ENCODE peak calls at places on chromosome 17, in eight cellular contexts. One of them, this sample, is unnamed.

GRCh38 chr17:28612531-28612930 is 1.5 kb downstream of the RSKR start:
- DNase-seq in AG04449: no peak
- DNase-seq in MM.1S: no peak
- DNase-seq in A673: no peak
- DNase-seq in fibroblast of the aortic adventitia: no peak
- DNase-seq in fibroblast of lung: no peak
- DNase-seq in DND-41: no peak
- DNase-seq in epithelial cell of esophagus: no peak
- DNase-seq in this sample: no peak

GRCh38 chr17:38748329-38749221 is at the start of gene PCGF2:
- DNase-seq in AG04449: peak
- DNase-seq in A673: peak
- DNase-seq in fibroblast of the aortic adventitia: peak
- DNase-seq in epithelial cell of esophagus: peak
- DNase-seq in fibroblast of lung: peak
- DNase-seq in MM.1S: no peak
- DNase-seq in DND-41: peak
- DNase-seq in this sample: peak

GRCh38 chr17:27379863-27380533 is 76.2 kb upstream of the KSR1 start:
- DNase-seq in AG04449: no peak
- DNase-seq in MM.1S: no peak
- DNase-seq in A673: no peak
- DNase-seq in fibroblast of the aortic adventitia: peak
- DNase-seq in epithelial cell of esophagus: peak
- DNase-seq in DND-41: no peak
- DNase-seq in fibroblast of lung: peak
- DNase-seq in this sample: no peak

GRCh38 chr17:11628831-11629230 is 30.6 kb downstream of the DNAH9 start:
- DNase-seq in A673: no peak
- DNase-seq in AG04449: no peak
- DNase-seq in DND-41: no peak
- DNase-seq in fibroblast of the aortic adventitia: no peak
- DNase-seq in MM.1S: no peak
- DNase-seq in fibroblast of lung: no peak
- DNase-seq in epithelial cell of esophagus: no peak
- DNase-seq in this sample: no peak

GRCh38 chr17:7767425-7768021 is 50.0 kb downstream of the DNAH2 start:
- DNase-seq in MM.1S: no peak
- DNase-seq in fibroblast of lung: peak
- DNase-seq in AG04449: no peak
- DNase-seq in A673: peak
- DNase-seq in fibroblast of the aortic adventitia: peak
- DNase-seq in epithelial cell of esophagus: peak
- DNase-seq in DND-41: no peak
- DNase-seq in this sample: no peak

GRCh38 chr17:64036198-64036922 is 15.9 kb upstream of the ICAM2 start:
- DNase-seq in fibroblast of lung: no peak
- DNase-seq in DND-41: no peak
- DNase-seq in AG04449: no peak
- DNase-seq in MM.1S: no peak
- DNase-seq in A673: no peak
- DNase-seq in fibroblast of the aortic adventitia: no peak
- DNase-seq in epithelial cell of esophagus: no peak
- DNase-seq in this sample: no peak

GRCh38 chr17:27582696-27583095 is 48.3 kb upstream of the LGALS9 start:
- DNase-seq in epithelial cell of esophagus: no peak
- DNase-seq in AG04449: no peak
- DNase-seq in fibroblast of the aortic adventitia: no peak
- DNase-seq in MM.1S: no peak
- DNase-seq in DND-41: no peak
- DNase-seq in fibroblast of lung: no peak
- DNase-seq in A673: no peak
- DNase-seq in this sample: no peak

GRCh38 chr17:7258731-7259554 is 3.3 kb downstream of the CLDN7 start:
- DNase-seq in fibroblast of lung: peak
- DNase-seq in epithelial cell of esophagus: peak
- DNase-seq in DND-41: no peak
- DNase-seq in A673: peak
- DNase-seq in MM.1S: no peak
- DNase-seq in AG04449: no peak
- DNase-seq in fibroblast of the aortic adventitia: peak
- DNase-seq in this sample: no peak

GRCh38 chr17:6145946-6146345 is 75.8 kb downstream of the WSCD1 start:
- DNase-seq in A673: no peak
- DNase-seq in DND-41: no peak
- DNase-seq in epithelial cell of esophagus: no peak
- DNase-seq in fibroblast of lung: no peak
- DNase-seq in MM.1S: no peak
- DNase-seq in fibroblast of the aortic adventitia: no peak
- DNase-seq in AG04449: no peak
- DNase-seq in this sample: no peak

GRCh38 chr17:7703584-7704574 is 1.1 kb upstream of the EFNB3 start:
- DNase-seq in MM.1S: no peak
- DNase-seq in fibroblast of lung: peak
- DNase-seq in epithelial cell of esophagus: peak
- DNase-seq in AG04449: no peak
- DNase-seq in A673: peak
- DNase-seq in fibroblast of the aortic adventitia: peak
- DNase-seq in DND-41: no peak
- DNase-seq in this sample: peak

GRCh38 chr17:15261818-15262290 is 3.3 kb downstream of the PMP22 start:
- DNase-seq in AG04449: no peak
- DNase-seq in epithelial cell of esophagus: no peak
- DNase-seq in A673: peak
- DNase-seq in fibroblast of the aortic adventitia: peak
- DNase-seq in fibroblast of lung: peak
- DNase-seq in MM.1S: no peak
- DNase-seq in DND-41: no peak
- DNase-seq in this sample: no peak

GRCh38 chr17:44757045-44757917 is 1.5 kb upstream of the ADAM11 start:
- DNase-seq in MM.1S: no peak
- DNase-seq in A673: no peak
- DNase-seq in fibroblast of lung: no peak
- DNase-seq in fibroblast of the aortic adventitia: no peak
- DNase-seq in epithelial cell of esophagus: no peak
- DNase-seq in AG04449: no peak
- DNase-seq in DND-41: no peak
- DNase-seq in this sample: no peak

GRCh38 chr17:50175035-50175788 is 9.4 kb downstream of the SGCA start:
- DNase-seq in A673: no peak
- DNase-seq in MM.1S: no peak
- DNase-seq in fibroblast of the aortic adventitia: peak
- DNase-seq in fibroblast of lung: no peak
- DNase-seq in DND-41: no peak
- DNase-seq in AG04449: no peak
- DNase-seq in epithelial cell of esophagus: no peak
- DNase-seq in this sample: no peak

GRCh38 chr17:36468903-36469635 is 17.4 kb upstream of the ZNHIT3 start:
- DNase-seq in fibroblast of the aortic adventitia: no peak
- DNase-seq in DND-41: no peak
- DNase-seq in A673: no peak
- DNase-seq in MM.1S: no peak
- DNase-seq in epithelial cell of esophagus: no peak
- DNase-seq in AG04449: no peak
- DNase-seq in fibroblast of lung: no peak
- DNase-seq in this sample: no peak

GRCh38 chr17:17724991-17725852 is 44.0 kb downstream of the RAI1 start:
- DNase-seq in A673: peak
- DNase-seq in AG04449: no peak
- DNase-seq in fibroblast of lung: no peak
- DNase-seq in fibroblast of the aortic adventitia: no peak
- DNase-seq in MM.1S: no peak
- DNase-seq in DND-41: no peak
- DNase-seq in epithelial cell of esophagus: no peak
- DNase-seq in this sample: no peak

GRCh38 chr17:59361916-59362810 is 30.7 kb downstream of the YPEL2 start:
- DNase-seq in epithelial cell of esophagus: peak
- DNase-seq in fibroblast of the aortic adventitia: peak
- DNase-seq in MM.1S: peak
- DNase-seq in fibroblast of lung: peak
- DNase-seq in DND-41: no peak
- DNase-seq in A673: peak
- DNase-seq in AG04449: peak
- DNase-seq in this sample: peak

GRCh38 chr17:76307966-76308338 is at the start of gene QRICH2:
- DNase-seq in DND-41: no peak
- DNase-seq in MM.1S: no peak
- DNase-seq in fibroblast of lung: no peak
- DNase-seq in A673: no peak
- DNase-seq in epithelial cell of esophagus: no peak
- DNase-seq in fibroblast of the aortic adventitia: no peak
- DNase-seq in AG04449: no peak
- DNase-seq in this sample: no peak
- H3K4me3 ChIP-seq in DND-41: no peak
- H3K4me3 ChIP-seq in MM.1S: no peak
- H3K4me3 ChIP-seq in fibroblast of lung: no peak
- H3K4me3 ChIP-seq in A673: no peak
- H3K4me3 ChIP-seq in epithelial cell of esophagus: no peak
- H3K4me3 ChIP-seq in fibroblast of the aortic adventitia: no peak
- H3K4me3 ChIP-seq in AG04449: no peak
- H3K4me3 ChIP-seq in this sample: no peak

GRCh38 chr17:75287221-75287620 is 2.0 kb downstream of the SLC25A19 start:
- DNase-seq in epithelial cell of esophagus: no peak
- DNase-seq in fibroblast of lung: no peak
- DNase-seq in MM.1S: no peak
- DNase-seq in AG04449: no peak
- DNase-seq in DND-41: no peak
- DNase-seq in fibroblast of the aortic adventitia: no peak
- DNase-seq in A673: no peak
- DNase-seq in this sample: no peak

GRCh38 chr17:75288359-75288758 is 874 bp downstream of the SLC25A19 start:
- DNase-seq in MM.1S: no peak
- DNase-seq in epithelial cell of esophagus: no peak
- DNase-seq in A673: no peak
- DNase-seq in AG04449: no peak
- DNase-seq in fibroblast of lung: no peak
- DNase-seq in DND-41: no peak
- DNase-seq in fibroblast of the aortic adventitia: no peak
- DNase-seq in this sample: no peak

GRCh38 chr17:75289122-75289831 is at the start of gene SLC25A19:
- DNase-seq in DND-41: peak
- DNase-seq in AG04449: peak
- DNase-seq in fibroblast of the aortic adventitia: peak
- DNase-seq in fibroblast of lung: peak
- DNase-seq in A673: peak
- DNase-seq in MM.1S: peak
- DNase-seq in epithelial cell of esophagus: peak
- DNase-seq in this sample: peak

GRCh38 chr17:75288784-75289121 is 480 bp downstream of the SLC25A19 start:
- DNase-seq in AG04449: no peak
- DNase-seq in A673: peak
- DNase-seq in MM.1S: peak
- DNase-seq in DND-41: peak
- DNase-seq in fibroblast of lung: no peak
- DNase-seq in epithelial cell of esophagus: peak
- DNase-seq in fibroblast of the aortic adventitia: no peak
- DNase-seq in this sample: peak

DNA sequence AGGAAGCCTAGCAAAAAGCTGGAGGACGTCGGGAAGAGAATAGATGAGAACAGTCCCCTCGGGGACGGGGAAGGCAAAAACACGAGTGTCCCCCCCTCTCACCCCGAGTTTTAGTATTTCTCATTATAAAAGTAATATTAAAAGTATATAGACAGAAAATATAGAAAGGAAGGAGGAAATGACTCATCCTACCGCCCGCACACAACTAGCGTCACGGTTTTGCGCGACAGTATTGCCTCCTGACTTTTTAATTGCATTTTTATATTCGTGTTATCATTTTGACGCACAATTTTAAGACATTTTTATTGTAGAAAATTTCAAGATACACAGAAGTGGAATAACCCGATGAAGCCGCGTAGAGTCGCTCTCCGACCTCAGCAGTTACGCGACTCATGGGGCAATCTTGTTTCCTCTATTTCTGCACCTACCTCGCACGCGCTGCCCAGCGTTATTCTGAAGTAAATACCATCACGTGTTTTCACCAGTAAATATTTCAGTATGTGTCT is 652 bp upstream of the SLC25A19 start:
- DNase-seq in epithelial cell of esophagus: peak
- DNase-seq in MM.1S: peak
- DNase-seq in fibroblast of lung: peak
- DNase-seq in fibroblast of the aortic adventitia: peak
- DNase-seq in A673: peak
- DNase-seq in DND-41: peak
- DNase-seq in AG04449: no peak
- DNase-seq in this sample: peak
- H3K4me3 ChIP-seq in epithelial cell of esophagus: peak
- H3K4me3 ChIP-seq in MM.1S: peak
- H3K4me3 ChIP-seq in fibroblast of lung: peak
- H3K4me3 ChIP-seq in fibroblast of the aortic adventitia: peak
- H3K4me3 ChIP-seq in A673: peak
- H3K4me3 ChIP-seq in DND-41: peak
- H3K4me3 ChIP-seq in AG04449: peak
- H3K4me3 ChIP-seq in this sample: peak

GRCh38 chr17:48812001-48812400 is 5.0 kb downstream of the TTLL6 start:
- DNase-seq in AG04449: no peak
- DNase-seq in fibroblast of lung: no peak
- DNase-seq in DND-41: no peak
- DNase-seq in MM.1S: no peak
- DNase-seq in fibroblast of the aortic adventitia: no peak
- DNase-seq in epithelial cell of esophagus: peak
- DNase-seq in A673: no peak
- DNase-seq in this sample: no peak

GRCh38 chr17:48814504-48814903 is 2.5 kb downstream of the TTLL6 start:
- DNase-seq in fibroblast of the aortic adventitia: peak
- DNase-seq in DND-41: peak
- DNase-seq in fibroblast of lung: peak
- DNase-seq in epithelial cell of esophagus: peak
- DNase-seq in A673: peak
- DNase-seq in MM.1S: peak
- DNase-seq in AG04449: no peak
- DNase-seq in this sample: peak

GRCh38 chr17:48804936-48805411 is 12.1 kb downstream of the TTLL6 start:
- DNase-seq in MM.1S: peak
- DNase-seq in epithelial cell of esophagus: peak
- DNase-seq in AG04449: no peak
- DNase-seq in fibroblast of the aortic adventitia: peak
- DNase-seq in A673: peak
- DNase-seq in DND-41: peak
- DNase-seq in fibroblast of lung: peak
- DNase-seq in this sample: peak

DNA sequence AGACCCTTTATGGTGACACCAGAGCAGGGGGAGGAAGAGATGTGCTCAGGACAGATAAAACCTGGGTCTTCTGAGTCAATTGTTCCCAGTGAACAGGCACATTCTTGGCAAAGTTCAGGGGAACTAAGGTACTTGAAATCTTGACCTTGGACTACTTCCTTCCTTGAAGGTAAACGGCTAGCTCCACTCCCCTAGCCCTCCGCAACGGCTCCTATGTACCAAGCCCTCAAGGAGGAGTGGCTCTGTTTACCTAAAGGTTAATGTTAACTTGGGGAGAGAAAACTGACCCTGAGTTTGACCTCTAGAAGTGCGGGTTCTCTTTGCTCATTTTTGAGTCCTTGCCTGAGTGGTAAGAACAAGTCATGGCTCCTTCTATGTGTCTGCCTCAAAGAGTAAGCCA is 7.8 kb downstream of the TTLL6 start:
- DNase-seq in DND-41: no peak
- DNase-seq in fibroblast of the aortic adventitia: no peak
- DNase-seq in AG04449: no peak
- DNase-seq in epithelial cell of esophagus: no peak
- DNase-seq in fibroblast of lung: no peak
- DNase-seq in A673: no peak
- DNase-seq in MM.1S: no peak
- DNase-seq in this sample: no peak
- H3K4me3 ChIP-seq in DND-41: no peak
- H3K4me3 ChIP-seq in fibroblast of the aortic adventitia: no peak
- H3K4me3 ChIP-seq in AG04449: no peak
- H3K4me3 ChIP-seq in epithelial cell of esophagus: no peak
- H3K4me3 ChIP-seq in fibroblast of lung: no peak
- H3K4me3 ChIP-seq in A673: no peak
- H3K4me3 ChIP-seq in MM.1S: no peak
- H3K4me3 ChIP-seq in this sample: no peak

GRCh38 chr17:77235370-77236080 is 94.8 kb downstream of the SEC14L1 start:
- DNase-seq in AG04449: peak
- DNase-seq in epithelial cell of esophagus: no peak
- DNase-seq in fibroblast of the aortic adventitia: peak
- DNase-seq in MM.1S: peak
- DNase-seq in A673: peak
- DNase-seq in fibroblast of lung: peak
- DNase-seq in DND-41: no peak
- DNase-seq in this sample: no peak
- H3K4me3 ChIP-seq in AG04449: peak
- H3K4me3 ChIP-seq in epithelial cell of esophagus: no peak
- H3K4me3 ChIP-seq in fibroblast of the aortic adventitia: peak
- H3K4me3 ChIP-seq in MM.1S: peak
- H3K4me3 ChIP-seq in A673: peak
- H3K4me3 ChIP-seq in fibroblast of lung: peak
- H3K4me3 ChIP-seq in DND-41: no peak
- H3K4me3 ChIP-seq in this sample: no peak